ENCODE peak calls at places on chromosomes 3 and 15, in nine cellular contexts. U is GM10248, R is endothelial cell, F is AG10803, Y is astrocyte of the cerebellum, M is stomach, V is cardiac fibroblast, C is GM20000, H is progenitor cell of endocrine pancreas. E is an unnamed sample.
A peak's percentile ranks its signal among the peaks of the same experiment; 100 is the strongest.

GRCh38 chr3:115470254-115470653 is 153.1 kb upstream of the GAP43 start:
- DNase-seq in U (no peak), V (no peak), F (no peak), Y (no peak), H (no peak), C (no peak), R (no peak), M (no peak), E (no peak)

GRCh38 chr3:23948761-23949160 is 3.7 kb downstream of the NR1D2 start:
- DNase-seq in U (no peak), Y (no peak), C (no peak), V (no peak), H (no peak), M (no peak), R (no peak), F (no peak), E (peak; percentile 49)

GRCh38 chr3:108053025-108053424 is 37.8 kb downstream of the CD47 start:
- DNase-seq in F (no peak), H (no peak), U (no peak), M (peak; percentile 86), R (no peak), V (no peak), Y (no peak), C (no peak), E (no peak)

GRCh38 chr15:76514292-76514691 is 177.7 kb downstream of the ISL2 start:
- DNase-seq in H (no peak), C (no peak), Y (no peak), R (no peak), U (no peak), V (no peak), F (no peak), M (no peak), E (no peak)

GRCh38 chr3:184652465-184652864 is 59.4 kb downstream of the MAGEF1 start:
- DNase-seq in M (no peak), H (no peak), C (no peak), R (no peak), Y (no peak), F (no peak), U (no peak), V (peak; percentile 31), E (peak; percentile 92)

GRCh38 chr3:150078983-150079739 is 108.5 kb upstream of the PFN2 start:
- DNase-seq in Y (peak; percentile 92), C (no peak), R (no peak), V (peak; percentile 89), F (peak; percentile 94), M (no peak), H (no peak), U (no peak), E (peak; percentile 49)

GRCh38 chr3:123652346-123652984 is 67.6 kb upstream of the HACD2 start:
- DNase-seq in R (peak; percentile 91), M (peak; percentile 77), Y (no peak), F (peak; percentile 74), H (peak; percentile 73), C (peak; percentile 77), V (peak; percentile 81), U (peak; percentile 77), E (peak; percentile 75)

GRCh38 chr15:40055576-40056293 is 16.8 kb upstream of the SRP14 start:
- DNase-seq in Y (no peak), M (peak; percentile 93), R (no peak), V (no peak), U (no peak), F (no peak), H (no peak), C (no peak), E (peak; percentile 62)

GRCh38 chr3:170080605-170081004 is 42.8 kb downstream of the GPR160 start:
- DNase-seq in Y (no peak), F (no peak), M (no peak), V (no peak), C (no peak), U (no peak), H (no peak), R (no peak), E (no peak)

GRCh38 chr3:170077406-170077805 is 39.6 kb downstream of the GPR160 start:
- DNase-seq in C (no peak), V (no peak), F (no peak), H (no peak), R (no peak), Y (no peak), U (no peak), M (no peak), E (no peak)

GRCh38 chr3:170079466-170080165 is 41.8 kb downstream of the GPR160 start:
- DNase-seq in M (no peak), R (no peak), U (no peak), C (no peak), Y (no peak), H (no peak), F (peak; percentile 6), V (peak; percentile 11), E (no peak)

GRCh38 chr3:170076715-170077238 is 39.0 kb downstream of the GPR160 start:
- DNase-seq in H (no peak), F (peak; percentile 50), R (no peak), M (no peak), U (no peak), C (no peak), Y (peak; percentile 45), V (peak; percentile 38), E (no peak)

DNA sequence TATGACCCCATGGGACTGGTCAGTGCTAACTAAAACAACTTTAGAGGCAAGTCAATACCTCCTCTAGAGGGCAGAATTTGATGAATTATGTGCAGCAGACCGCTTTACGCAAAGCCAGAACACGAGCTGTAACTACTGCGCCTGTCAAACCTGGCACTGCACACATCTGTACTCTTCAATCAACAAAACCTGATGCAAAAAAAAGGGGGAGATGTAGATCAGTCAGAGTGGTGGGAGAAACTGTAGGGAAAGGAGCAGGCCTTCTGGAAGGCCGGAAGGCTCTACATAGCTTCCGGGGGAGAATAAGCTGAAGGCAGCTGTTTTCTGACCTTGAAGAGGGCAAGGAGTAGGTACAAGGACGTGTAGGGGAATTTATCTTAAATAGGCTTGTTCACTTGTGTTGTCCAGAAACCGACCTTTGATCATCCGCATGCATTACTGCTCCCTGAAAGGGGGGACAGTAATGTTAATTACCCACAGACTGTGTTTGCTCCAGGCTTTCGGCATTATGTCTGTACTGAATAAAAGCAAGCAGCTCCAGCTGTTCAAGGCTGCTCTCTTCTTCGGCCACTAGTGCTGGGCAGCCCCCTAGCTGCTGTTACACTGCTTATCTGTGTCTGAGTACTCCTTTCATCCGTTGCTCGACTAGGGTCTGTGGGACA is 41.0 kb downstream of the GPR160 start:
- DNase-seq in Y (no peak), R (no peak), V (no peak), U (no peak), M (no peak), F (no peak), H (no peak), C (no peak), E (no peak)
- TF ChIP-seq CTCF in Y (no peak), R (no peak), V (no peak), U (peak; percentile 3), M (no peak), F (no peak), H (peak; percentile 14), C (no peak), E (no peak)

DNA sequence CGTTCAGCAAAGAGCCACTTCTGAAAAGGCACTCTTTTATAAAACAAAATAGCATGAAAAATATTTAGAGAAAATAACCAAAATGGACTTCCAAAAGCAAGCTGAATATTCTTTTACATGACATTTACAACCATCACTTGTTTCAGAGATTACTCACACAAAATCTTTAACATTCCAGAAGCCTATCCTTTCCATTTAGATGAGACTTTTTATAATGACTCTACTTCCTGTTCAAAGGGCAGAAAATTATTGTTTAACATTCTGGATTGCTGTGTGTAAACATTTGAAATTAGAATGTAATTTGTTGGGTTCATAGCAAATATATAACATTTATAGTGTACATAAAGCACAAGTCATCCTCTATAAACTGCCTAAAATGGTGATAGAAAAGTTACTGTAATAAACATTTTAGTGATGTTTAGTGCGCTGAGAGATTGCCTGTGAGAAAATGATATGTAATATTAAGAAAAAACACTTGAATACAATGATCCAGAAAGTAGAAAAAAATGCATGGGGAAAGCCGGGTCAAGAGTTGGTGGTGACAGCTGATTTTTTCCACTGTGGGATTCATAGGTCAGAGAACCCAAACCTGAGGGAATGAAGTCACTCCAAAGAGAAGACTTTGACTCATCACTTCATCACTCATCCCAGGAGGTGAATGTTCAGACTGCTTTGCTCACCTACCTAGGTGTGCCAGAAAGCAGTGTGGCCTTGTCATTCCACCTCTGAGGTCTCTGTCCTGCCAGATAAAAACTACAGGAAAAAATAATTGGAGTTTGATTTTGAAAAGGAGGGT is 305.8 kb downstream of the ARPP21 start:
- DNase-seq in H (no peak), R (no peak), V (no peak), U (no peak), M (no peak), Y (no peak), C (no peak), F (no peak), E (peak; percentile 34)
- TF ChIP-seq CTCF in H (no peak), R (no peak), V (no peak), U (no peak), M (no peak), Y (no peak), C (no peak), F (no peak), E (no peak)

GRCh38 chr15:85454403-85454802 is 74.0 kb downstream of the AKAP13 start:
- DNase-seq in F (no peak), C (no peak), Y (no peak), U (no peak), M (no peak), R (no peak), V (no peak), H (no peak), E (no peak)
- TF ChIP-seq CTCF in F (no peak), C (no peak), Y (no peak), U (no peak), M (peak; percentile 10), R (no peak), V (no peak), H (peak; percentile 7), E (no peak)

GRCh38 chr15:52362497-52362896 is 66.9 kb upstream of the MYO5C start:
- DNase-seq in Y (no peak), H (no peak), V (peak; percentile 77), C (no peak), M (no peak), F (peak; percentile 84), U (no peak), R (no peak), E (peak; percentile 49)

GRCh38 chr15:52357949-52358348 is 62.3 kb upstream of the MYO5C start:
- DNase-seq in M (no peak), C (no peak), R (no peak), Y (no peak), H (no peak), U (no peak), F (no peak), V (no peak), E (no peak)

GRCh38 chr15:52360229-52361203 is 64.9 kb upstream of the MYO5C start:
- DNase-seq in H (no peak), C (no peak), F (no peak), V (no peak), R (no peak), M (no peak), U (no peak), Y (no peak), E (no peak)

DNA sequence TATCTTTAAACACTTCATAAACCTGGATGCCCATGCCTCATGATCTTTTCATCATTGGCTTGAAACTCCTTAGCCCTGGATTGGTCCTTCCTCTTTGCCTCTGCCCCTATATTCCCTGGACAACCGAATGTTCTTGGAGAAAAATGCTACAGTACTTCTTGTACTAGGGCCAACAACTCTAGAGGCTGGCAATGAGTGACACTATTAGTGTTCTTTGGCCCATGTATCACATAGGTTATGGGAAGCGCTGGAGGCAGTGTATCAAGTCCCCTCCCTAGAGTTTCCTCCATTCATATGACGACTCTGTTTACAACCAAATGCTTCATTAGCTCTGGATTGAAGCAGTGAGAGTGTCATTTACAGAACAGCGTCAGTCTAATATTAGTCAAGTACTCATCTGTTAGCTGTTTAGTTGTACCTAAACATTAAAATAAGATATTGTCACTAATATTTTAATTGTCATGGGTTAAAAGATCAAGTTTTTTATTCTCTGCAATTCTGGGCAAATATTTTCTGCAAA is 66.4 kb upstream of the MYO5C start:
- DNase-seq in R (no peak), H (no peak), F (no peak), U (no peak), Y (no peak), M (no peak), V (no peak), C (no peak), E (no peak)
- TF ChIP-seq CTCF in R (no peak), H (no peak), F (no peak), U (no peak), Y (no peak), M (no peak), V (no peak), C (no peak), E (no peak)